ENCODE peak calls at places on chromosomes 6 and 20, in six cellular contexts. U, L, T, G, M and J are unnamed samples.

GRCh38 chr6:153485072-153485471 is 354.0 kb upstream of the RGS17 start:
- DNase-seq in G (no peak), T (no peak), L (no peak), U (no peak), M (no peak), J (no peak)

GRCh38 chr6:138563650-138564049 is 64.4 kb upstream of the NHSL1 start:
- DNase-seq in L (no peak), M (no peak), T (no peak), G (no peak), U (no peak), J (no peak)

GRCh38 chr6:41450581-41450980 is 95.6 kb upstream of the FOXP4 start:
- DNase-seq in M (no peak), T (no peak), G (no peak), U (no peak), L (no peak), J (no peak)

GRCh38 chr6:128597004-128597403 is 76.6 kb upstream of the PTPRK start:
- DNase-seq in M (no peak), G (no peak), L (no peak), T (no peak), U (no peak), J (no peak)

GRCh38 chr20:44110816-44111568 is 76.0 kb downstream of the JPH2 start:
- DNase-seq in M (no peak), G (no peak), T (no peak), L (no peak), U (no peak), J (no peak)

GRCh38 chr20:51470521-51470875 is 72.0 kb downstream of the NFATC2 start:
- DNase-seq in U (no peak), M (no peak), G (no peak), T (no peak), L (no peak), J (no peak)

GRCh38 chr6:80637312-80637711 is 530.8 kb downstream of the BCKDHB start:
- DNase-seq in U (no peak), G (no peak), L (no peak), M (no peak), T (no peak), J (no peak)

GRCh38 chr6:156559151-156559690 is 218.0 kb upstream of the ARID1B start:
- DNase-seq in U (no peak), M (no peak), T (no peak), L (no peak), G (no peak), J (no peak)

GRCh38 chr6:163877877-163878639 is 463.5 kb downstream of the QKI start:
- DNase-seq in M (no peak), L (no peak), G (no peak), T (no peak), U (no peak), J (no peak)

GRCh38 chr6:135044639-135045038 is 10.0 kb downstream of the HBS1L start:
- DNase-seq in T (no peak), L (no peak), U (no peak), M (no peak), G (no peak), J (no peak)

GRCh38 chr6:4185419-4185818 is 50.0 kb upstream of the ECI2 start:
- DNase-seq in M (no peak), T (no peak), G (no peak), U (no peak), L (no peak), J (no peak)

GRCh38 chr20:2379511-2380229 is 1.0 kb upstream of the TGM6 start:
- DNase-seq in U (no peak), T (no peak), G (no peak), L (no peak), M (no peak), J (no peak)

GRCh38 chr6:154767419-154767818 is 34.2 kb downstream of the SCAF8 start:
- DNase-seq in L (no peak), U (no peak), G (no peak), T (no peak), M (no peak), J (no peak)

GRCh38 chr6:16681260-16681873 is 79.9 kb downstream of the ATXN1 start:
- DNase-seq in U (no peak), L (no peak), T (peak; percentile 58), M (no peak), G (peak; percentile 94), J (no peak)

GRCh38 chr6:22829070-22829469 is 259.7 kb downstream of the HDGFL1 start:
- DNase-seq in G (no peak), M (no peak), L (no peak), U (no peak), T (no peak), J (no peak)

GRCh38 chr6:110520992-110521543 is 44.7 kb upstream of the SLC22A16 start:
- DNase-seq in G (no peak), U (no peak), T (no peak), L (no peak), M (no peak), J (peak; percentile 29)

DNA sequence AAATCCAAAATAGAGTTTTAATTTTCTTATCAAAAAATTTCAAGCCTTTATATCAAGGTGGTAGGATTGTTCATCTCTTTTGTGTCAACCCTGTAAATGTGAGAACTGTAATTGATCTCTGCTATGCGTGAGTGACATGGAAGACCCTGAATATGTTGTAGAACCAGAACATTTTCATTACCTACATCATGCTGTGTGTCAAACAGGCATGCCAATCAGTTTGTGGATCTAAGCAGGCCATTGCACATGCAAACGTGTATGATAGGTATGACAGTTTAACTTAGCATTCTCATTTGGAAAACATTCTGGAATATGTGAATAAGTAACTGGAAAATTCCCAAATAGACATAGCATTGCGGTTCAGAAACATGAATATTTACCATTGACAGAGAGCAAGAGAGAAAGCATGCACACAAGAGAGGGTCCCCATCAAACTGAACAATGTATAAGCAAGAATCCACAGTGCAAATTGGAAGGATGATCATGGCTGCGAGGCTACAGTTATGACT is 641.6 kb upstream of the AGPAT4 start:
- DNase-seq in M (no peak), U (no peak), L (no peak), T (no peak), G (no peak), J (no peak)
- TF ChIP-seq EP300 in M (no peak), U (no peak), L (no peak), T (no peak), G (no peak), J (no peak)

GRCh38 chr6:25155221-25155620 is 124.0 kb upstream of the CARMIL1 start:
- DNase-seq in L (no peak), U (no peak), M (no peak), T (no peak), G (no peak), J (no peak)

GRCh38 chr6:25157842-25158241 is 121.3 kb upstream of the CARMIL1 start:
- DNase-seq in G (no peak), U (no peak), L (no peak), M (no peak), T (no peak), J (no peak)

GRCh38 chr6:25157183-25157582 is 122.0 kb upstream of the CARMIL1 start:
- DNase-seq in G (no peak), T (no peak), L (no peak), M (no peak), U (no peak), J (no peak)

GRCh38 chr6:25154034-25154596 is 125.1 kb upstream of the CARMIL1 start:
- DNase-seq in U (no peak), T (no peak), L (no peak), M (no peak), G (no peak), J (no peak)

GRCh38 chr6:25156123-25156522 is 123.1 kb upstream of the CARMIL1 start:
- DNase-seq in G (no peak), M (no peak), U (no peak), T (no peak), L (no peak), J (no peak)
- TF ChIP-seq EP300 in G (no peak), M (no peak), U (no peak), T (no peak), L (no peak), J (no peak)

DNA sequence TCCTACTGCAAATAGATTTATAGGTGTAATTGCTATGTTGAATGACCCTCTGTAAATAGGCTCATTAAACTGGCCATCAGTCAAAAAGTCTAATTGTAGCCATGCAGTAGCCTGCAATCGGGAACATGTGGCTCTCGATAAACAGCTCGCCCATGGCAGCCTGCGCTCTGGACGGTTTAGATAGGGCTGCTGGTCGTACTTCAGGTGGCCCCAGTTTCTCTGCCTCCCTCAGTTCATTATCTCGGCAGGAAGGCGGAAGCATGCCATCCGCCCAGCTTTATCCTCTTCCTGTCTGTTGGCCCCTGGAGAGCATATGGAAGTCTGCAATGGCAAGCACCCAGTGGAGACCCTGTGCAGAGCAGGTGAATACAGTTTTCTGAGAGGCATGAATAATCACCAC is 143.1 kb downstream of the MBOAT1 start:
- DNase-seq in M (no peak), U (no peak), G (no peak), L (no peak), T (no peak), J (no peak)
- TF ChIP-seq EP300 in M (no peak), U (no peak), G (no peak), L (no peak), T (no peak), J (no peak)

GRCh38 chr20:55417797-55418196 is 587.5 kb downstream of the CBLN4 start:
- DNase-seq in U (no peak), L (no peak), T (no peak), M (no peak), G (no peak), J (no peak)

DNA sequence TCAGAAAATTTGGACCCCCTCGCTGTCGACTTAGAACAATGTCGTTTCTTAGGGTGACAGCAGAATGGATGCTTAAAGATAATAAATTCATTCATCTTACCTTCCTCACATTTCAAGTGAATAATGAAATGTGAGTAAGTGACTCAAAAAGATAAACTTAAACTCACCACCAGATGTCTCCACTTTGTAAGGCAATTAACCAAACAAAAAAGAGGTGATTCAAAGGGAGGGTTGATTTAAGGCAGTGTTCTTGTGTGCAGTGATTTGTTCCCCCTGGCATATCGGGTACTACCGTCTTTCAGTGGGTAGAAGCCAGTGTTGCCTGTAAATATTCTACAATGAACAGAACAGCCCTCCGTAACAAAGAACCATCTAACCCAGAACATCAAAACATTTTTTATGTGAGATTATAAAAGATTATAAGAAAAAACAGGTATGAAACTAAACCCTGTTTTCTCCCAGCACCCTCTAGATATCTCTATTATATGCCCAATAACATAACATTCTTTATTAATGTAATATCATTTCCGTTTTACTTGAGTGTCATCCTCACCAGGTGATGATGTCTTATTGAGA is 589.7 kb downstream of the CBLN4 start:
- DNase-seq in U (no peak), T (no peak), G (peak; percentile 21), L (no peak), M (no peak), J (no peak)
- TF ChIP-seq EP300 in U (no peak), T (no peak), G (no peak), L (no peak), M (no peak), J (no peak)